ENCODE peak calls at places on chromosomes 6 and 20, in eight cellular contexts. J, B, L, Z, S, V, X and R are unnamed samples.

GRCh38 chr6:73452107-73452461 is at the start of gene CGAS:
- DNase-seq in J (peak), B (no peak), L (no peak), Z (no peak), S (peak), V (peak), X (peak), R (no peak)

GRCh38 chr6:142377112-142377848 is 75.5 kb downstream of the ADGRG6 start:
- DNase-seq in J (no peak), B (peak), L (peak), Z (peak), S (peak), V (no peak), X (no peak), R (no peak)

GRCh38 chr6:82978362-82978945 is 87.2 kb downstream of the UBE3D start:
- DNase-seq in J (no peak), B (no peak), L (no peak), Z (no peak), S (no peak), V (no peak), X (no peak), R (no peak)

GRCh38 chr6:109783245-109783990 is 92.3 kb downstream of the FIG4 start:
- DNase-seq in J (no peak), B (no peak), L (peak), Z (peak), S (no peak), V (no peak), X (no peak), R (no peak)

GRCh38 chr6:36766649-36766945 is 69.0 kb downstream of the RAB44 start:
- DNase-seq in J (no peak), B (no peak), L (no peak), Z (no peak), S (no peak), V (no peak), X (no peak), R (no peak)

GRCh38 chr6:34601706-34602105 is 45.6 kb upstream of the SPDEF start:
- DNase-seq in J (peak), B (no peak), L (no peak), Z (peak), S (no peak), V (no peak), X (no peak), R (no peak)

GRCh38 chr20:41138527-41139226 is 1.3 kb downstream of the PLCG1 start:
- DNase-seq in J (no peak), B (no peak), L (no peak), Z (no peak), S (peak), V (no peak), X (no peak), R (no peak)

GRCh38 chr6:139490482-139490881 is 116.0 kb upstream of the CITED2 start:
- DNase-seq in J (no peak), B (no peak), L (no peak), Z (no peak), S (peak), V (peak), X (no peak), R (no peak)

GRCh38 chr20:35252037-35252461 is 25.6 kb downstream of the MMP24 start:
- DNase-seq in J (no peak), B (no peak), L (no peak), Z (no peak), S (no peak), V (peak), X (no peak), R (no peak)

GRCh38 chr20:58892932-58893224 is 40.4 kb downstream of the GNAS start:
- DNase-seq in J (peak), B (no peak), L (no peak), Z (no peak), S (no peak), V (no peak), X (no peak), R (no peak)

GRCh38 chr20:36094497-36094896 is 60.0 kb upstream of the EPB41L1 start:
- DNase-seq in J (peak), B (no peak), L (peak), Z (peak), S (no peak), V (no peak), X (no peak), R (no peak)

GRCh38 chr6:129592516-129593232 is 117.3 kb downstream of the ARHGAP18 start:
- DNase-seq in J (no peak), B (no peak), L (no peak), Z (no peak), S (peak), V (no peak), X (no peak), R (no peak)

GRCh38 chr6:127103482-127103881 is 15.0 kb upstream of the RSPO3 start:
- DNase-seq in J (no peak), B (no peak), L (no peak), Z (no peak), S (peak), V (no peak), X (no peak), R (no peak)

GRCh38 chr6:142728910-142729481 is 216.0 kb downstream of the HIVEP2 start:
- DNase-seq in J (no peak), B (no peak), L (no peak), Z (no peak), S (peak), V (no peak), X (peak), R (no peak)

GRCh38 chr20:20456736-20457135 is 88.8 kb downstream of the INSM1 start:
- DNase-seq in J (no peak), B (no peak), L (no peak), Z (no peak), S (no peak), V (no peak), X (no peak), R (no peak)

GRCh38 chr6:96631248-96631647 is 68.3 kb downstream of the FHL5 start:
- DNase-seq in J (no peak), B (no peak), L (no peak), Z (no peak), S (no peak), V (no peak), X (no peak), R (no peak)

GRCh38 chr20:45407067-45407745 is 883 bp upstream of the DBNDD2 start:
- DNase-seq in J (peak), B (no peak), L (peak), Z (peak), S (peak), V (no peak), X (no peak), R (peak)

GRCh38 chr20:52972965-52973819 is 1.0 kb downstream of the TSHZ2 start:
- DNase-seq in J (no peak), B (no peak), L (peak), Z (peak), S (no peak), V (peak), X (no peak), R (no peak)

GRCh38 chr6:158322724-158323560 is 10.7 kb downstream of the TULP4 start:
- DNase-seq in J (no peak), B (peak), L (no peak), Z (no peak), S (peak), V (no peak), X (peak), R (no peak)

GRCh38 chr20:54497931-54498718 is 22.7 kb downstream of the DOK5 start:
- DNase-seq in J (no peak), B (no peak), L (no peak), Z (no peak), S (no peak), V (no peak), X (no peak), R (peak)

GRCh38 chr6:25889877-25890853 is 16.1 kb upstream of the SLC17A3 start:
- DNase-seq in J (peak), B (peak), L (no peak), Z (peak), S (peak), V (peak), X (no peak), R (peak)

GRCh38 chr6:15682965-15683822 is 20.4 kb upstream of the DTNBP1 start:
- DNase-seq in J (no peak), B (no peak), L (no peak), Z (no peak), S (no peak), V (no peak), X (no peak), R (no peak)

GRCh38 chr6:158081657-158081935 is 86.5 kb downstream of the SERAC1 start:
- DNase-seq in J (no peak), B (no peak), L (no peak), Z (no peak), S (no peak), V (no peak), X (no peak), R (no peak)

GRCh38 chr6:169854813-169855212 is 103.4 kb downstream of the ERMARD start:
- DNase-seq in J (no peak), B (no peak), L (no peak), Z (no peak), S (no peak), V (no peak), X (no peak), R (no peak)

GRCh38 chr6:34065470-34066283 is 80.2 kb downstream of the GRM4 start:
- DNase-seq in J (peak), B (no peak), L (no peak), Z (no peak), S (no peak), V (no peak), X (no peak), R (no peak)

GRCh38 chr6:18153311-18153703 is 1.6 kb downstream of the TPMT start:
- DNase-seq in J (no peak), B (no peak), L (no peak), Z (no peak), S (no peak), V (no peak), X (no peak), R (no peak)